ENCODE peak calls at places on chromosomes 11 and 22, in nine cellular contexts. M is H9; W is small intestine; G is naive thymus-derived CD4-positive, alpha-beta T cell; O is gastrocnemius medialis; K is IMR-90; F is endodermal cell; A is Peyer's patch; D is PC-3. U is an unnamed sample.

GRCh38 chr22:42964994-42965699 is 49.8 kb downstream of the PACSIN2 start:
- DNase-seq in M (peak; percentile 54), G (no peak), F (peak; percentile 78), K (peak; percentile 45), D (peak; percentile 44), O (no peak), A (no peak), W (no peak), U (peak; percentile 29)

GRCh38 chr11:2732940-2733628 is 33.3 kb upstream of the KCNQ1OT1 start:
- DNase-seq in K (no peak), M (no peak), A (no peak), G (no peak), W (no peak), D (no peak), O (no peak), F (no peak), U (no peak)

GRCh38 chr11:35944503-35945136 is 758 bp downstream of the LDLRAD3 start:
- DNase-seq in A (no peak), W (no peak), D (peak; percentile 16), F (peak; percentile 66), O (peak; percentile 67), G (no peak), M (no peak), K (no peak), U (no peak)

GRCh38 chr22:17130199-17130598 is 9.0 kb upstream of the TMEM121B start:
- DNase-seq in W (no peak), D (no peak), A (no peak), F (no peak), K (peak; percentile 34), G (no peak), M (no peak), O (no peak), U (no peak)

GRCh38 chr11:8800498-8801110 is 110.4 kb upstream of the AKIP1 start:
- DNase-seq in K (no peak), F (peak; percentile 74), G (no peak), A (no peak), W (no peak), M (no peak), D (no peak), O (no peak), U (peak; percentile 94)

GRCh38 chr22:37904572-37905533 is 1.2 kb upstream of the MICALL1 start:
- DNase-seq in F (peak; percentile 74), A (no peak), M (peak; percentile 58), W (no peak), O (peak; percentile 53), K (peak; percentile 99), D (peak; percentile 89), G (no peak), U (peak; percentile 97)

GRCh38 chr11:18243783-18244362 is 4.6 kb downstream of the SAA2 start:
- DNase-seq in K (peak; percentile 72), A (no peak), W (peak; percentile 82), D (peak; percentile 73), M (peak; percentile 69), O (no peak), G (peak; percentile 51), F (peak; percentile 87), U (peak; percentile 83)

GRCh38 chr11:27012254-27012921 is 18.5 kb downstream of the FIBIN start:
- DNase-seq in F (no peak), O (no peak), K (peak; percentile 88), A (no peak), M (no peak), G (no peak), D (no peak), W (no peak), U (peak; percentile 84)

GRCh38 chr11:76629133-76629852 is 41.3 kb downstream of the LRRC32 start:
- DNase-seq in M (no peak), F (no peak), O (peak; percentile 47), D (no peak), G (no peak), W (no peak), K (peak; percentile 75), A (peak; percentile 41), U (no peak)

GRCh38 chr22:36352775-36353507 is 34.8 kb downstream of the MYH9 start:
- DNase-seq in D (no peak), G (peak; percentile 59), F (no peak), M (no peak), A (peak; percentile 51), W (no peak), O (no peak), K (peak; percentile 95), U (no peak)

GRCh38 chr11:15111215-15111614 is 3.5 kb upstream of the INSC start:
- DNase-seq in F (no peak), A (no peak), K (no peak), D (no peak), M (no peak), G (no peak), W (no peak), O (no peak), U (no peak)

DNA sequence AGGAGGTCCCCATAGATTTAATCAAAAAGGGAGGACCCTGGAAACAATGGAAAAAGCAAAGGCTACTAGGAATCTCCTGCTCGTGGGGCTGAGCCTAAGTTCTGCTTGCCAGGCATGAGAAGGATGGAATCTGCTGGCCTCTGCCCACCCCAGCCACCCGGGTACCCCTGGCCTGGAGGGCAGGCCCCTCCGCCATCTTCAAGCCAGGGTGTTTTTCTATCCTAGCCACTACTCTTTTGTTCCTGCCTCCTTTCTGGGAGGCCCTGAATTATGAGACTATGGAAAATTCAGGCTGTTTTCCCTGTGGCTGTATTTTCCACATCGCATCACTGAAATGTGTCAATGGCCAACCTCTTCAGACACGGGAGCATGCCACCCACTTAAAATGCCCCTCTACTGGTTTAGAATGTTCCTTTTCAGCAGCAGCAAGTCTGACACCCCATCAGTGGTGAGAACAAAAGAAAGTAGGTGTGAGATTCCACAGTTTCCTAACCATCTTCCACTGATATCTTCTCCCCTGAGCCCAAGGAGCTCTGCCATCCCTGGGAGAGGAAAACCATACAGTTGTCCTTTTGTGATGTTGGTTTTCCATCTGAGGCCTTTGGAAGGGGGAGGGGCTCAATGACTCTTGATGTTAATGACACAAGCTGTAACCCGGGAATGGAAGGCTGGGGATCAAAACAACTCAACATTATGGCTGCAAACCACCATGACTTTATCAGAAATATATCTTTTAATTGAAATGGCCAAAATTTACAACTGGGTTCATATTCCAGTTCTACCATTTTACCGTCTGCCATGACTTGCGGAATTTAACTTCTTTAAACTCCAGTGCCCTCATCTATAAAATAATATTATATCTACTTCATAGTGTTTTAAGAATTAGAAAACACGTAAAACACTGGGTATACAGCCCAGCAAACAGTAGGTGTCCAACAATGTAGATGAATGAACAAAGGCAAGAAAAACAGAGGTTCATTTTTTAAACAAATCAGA is 22.2 kb downstream of the DKK3 start:
- DNase-seq in O (no peak), K (no peak), M (peak; percentile 12), D (no peak), W (no peak), F (peak; percentile 88), A (no peak), G (no peak), U (peak; percentile 97)
- H3K4me1 ChIP-seq in O (no peaks in the 10 kb centered on the region), K (peaks cover 41% of the 10 kb centered on the region), M (peaks cover 3% of the 10 kb centered on the region), D (peaks cover 46% of the 10 kb centered on the region), W (no peaks in the 10 kb centered on the region), F (peaks cover 19% of the 10 kb centered on the region), A (no peaks in the 10 kb centered on the region), G (no peaks in the 10 kb centered on the region), U (peaks cover 24% of the 10 kb centered on the region)

DNA sequence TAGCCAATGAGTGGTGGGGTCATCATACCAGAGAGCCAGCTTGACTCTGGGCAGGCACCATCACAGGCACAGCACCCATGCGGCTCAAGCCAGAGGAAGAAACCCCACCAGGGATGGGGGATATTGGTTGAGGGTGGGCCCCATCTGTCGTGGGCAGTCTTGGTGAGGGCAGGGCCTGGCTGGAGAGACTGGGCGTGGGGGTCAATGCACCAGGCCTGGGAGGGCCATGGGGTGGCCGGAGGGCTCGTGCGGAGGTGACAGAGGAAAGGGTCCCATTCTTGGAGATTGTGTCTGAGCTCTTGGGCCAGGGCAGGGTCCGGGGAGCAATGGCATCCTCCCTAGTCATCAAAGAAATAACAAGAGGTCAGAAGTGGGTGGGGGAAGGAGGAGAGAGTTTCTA is 1.6 kb upstream of the VSIG2 start:
- DNase-seq in K (no peak), G (no peak), D (no peak), O (no peak), M (no peak), W (no peak), A (no peak), F (peak; percentile 35), U (no peak)
- H3K4me1 ChIP-seq in K (peaks cover 8% of the 10 kb centered on the region), G (no peaks in the 10 kb centered on the region), D (peaks cover 42% of the 10 kb centered on the region), O (peaks cover 9% of the 10 kb centered on the region), M (peaks cover 3% of the 10 kb centered on the region), W (no peaks in the 10 kb centered on the region), A (peaks cover 7% of the 10 kb centered on the region), F (no peaks in the 10 kb centered on the region), U (peaks cover 4% of the 10 kb centered on the region)

DNA sequence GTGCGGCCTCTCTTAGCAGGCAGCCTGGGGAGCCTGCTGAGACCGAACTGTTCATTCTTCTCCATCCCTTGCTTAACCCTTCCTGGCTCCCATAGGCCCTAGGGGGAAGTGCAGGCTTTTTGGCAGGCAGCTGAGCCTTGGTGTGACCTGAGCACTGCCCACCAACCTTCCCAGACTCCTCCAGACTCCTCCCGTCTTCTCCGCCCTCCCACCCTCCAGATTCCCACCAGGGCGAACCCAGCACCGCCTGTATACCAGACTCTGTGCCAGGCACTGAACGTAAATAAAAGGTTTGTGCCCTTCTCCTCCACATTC is 7.9 kb downstream of the RELT start:
- DNase-seq in A (no peak), K (no peak), G (no peak), F (no peak), W (no peak), O (no peak), M (no peak), D (no peak), U (no peak)
- H3K4me1 ChIP-seq in A (peaks cover 82% of the 10 kb centered on the region), K (peaks cover 33% of the 10 kb centered on the region), G (no peaks in the 10 kb centered on the region), F (no peaks in the 10 kb centered on the region), W (peaks cover 2% of the 10 kb centered on the region), O (peaks cover 99% of the 10 kb centered on the region), M (no peaks in the 10 kb centered on the region), D (peaks cover 9% of the 10 kb centered on the region), U (no peaks in the 10 kb centered on the region)

GRCh38 chr11:16924462-16924825 is 89.8 kb downstream of the PLEKHA7 start:
- DNase-seq in O (no peak), W (no peak), D (no peak), K (no peak), A (no peak), G (no peak), M (no peak), F (no peak), U (no peak)
- H3K4me1 ChIP-seq in O (peaks cover 10% of the 10 kb centered on the region), W (peaks cover 12% of the 10 kb centered on the region), D (peaks cover 37% of the 10 kb centered on the region), K (no peaks in the 10 kb centered on the region), A (peaks cover 6% of the 10 kb centered on the region), G (no peaks in the 10 kb centered on the region), M (peaks cover 6% of the 10 kb centered on the region), F (peaks cover 23% of the 10 kb centered on the region), U (peaks cover 24% of the 10 kb centered on the region)

GRCh38 chr22:46357186-46357500 is 21.6 kb downstream of the TRMU start:
- DNase-seq in K (no peak), O (no peak), D (no peak), M (no peak), W (no peak), G (no peak), F (no peak), A (no peak), U (no peak)
- H3K4me1 ChIP-seq in K (no peaks in the 10 kb centered on the region), O (peaks cover 5% of the 10 kb centered on the region), D (peaks cover 4% of the 10 kb centered on the region), M (no peaks in the 10 kb centered on the region), W (peaks cover 5% of the 10 kb centered on the region), G (no peaks in the 10 kb centered on the region), F (no peaks in the 10 kb centered on the region), A (no peaks in the 10 kb centered on the region), U (no peaks in the 10 kb centered on the region)

U was measured in mesendoderm.